ENCODE peak calls at places on chromosomes 7 and 10, in six cellular contexts. C, P, S, G, K and F are unnamed samples.

GRCh38 chr10:123991622-123992570 is 100.3 kb upstream of the CPXM2 start:
- DNase-seq in C (no peak), P (no peak), K (no peak), S (no peak), G (no peak), F (no peak)

GRCh38 chr10:102814456-102814871 is 22.7 kb downstream of the CYP17A1 start:
- DNase-seq in C (no peak), P (no peak), G (no peak), S (peak), K (no peak), F (no peak)

GRCh38 chr7:101824440-101824839 is 7.0 kb downstream of the CUX1 start:
- DNase-seq in K (no peak), S (no peak), C (no peak), P (no peak), G (no peak), F (no peak)

GRCh38 chr7:135416431-135416830 is 93.5 kb downstream of the CNOT4 start:
- DNase-seq in S (no peak), C (no peak), K (no peak), G (no peak), P (no peak), F (no peak)

GRCh38 chr10:123517376-123517775 is 148.8 kb upstream of the GPR26 start:
- DNase-seq in P (no peak), C (no peak), S (no peak), G (no peak), K (no peak), F (no peak)

GRCh38 chr7:155644971-155645509 is 579 bp downstream of the RBM33 start:
- DNase-seq in C (no peak), P (no peak), K (peak), G (no peak), S (no peak), F (peak)

GRCh38 chr10:26269754-26270153 is 53.2 kb downstream of the GAD2 start:
- DNase-seq in K (no peak), S (no peak), P (no peak), C (no peak), G (no peak), F (peak)

GRCh38 chr10:78337646-78338391 is 304.2 kb downstream of the RPS24 start:
- DNase-seq in K (no peak), P (no peak), C (no peak), G (no peak), S (peak), F (no peak)

GRCh38 chr10:100724531-100725027 is 20.8 kb upstream of the PAX2 start:
- DNase-seq in G (no peak), P (no peak), C (no peak), S (no peak), K (no peak), F (no peak)

GRCh38 chr7:155181768-155182167 is 111.6 kb downstream of the HTR5A start:
- DNase-seq in G (no peak), S (no peak), C (no peak), P (no peak), K (no peak), F (no peak)

GRCh38 chr7:22109761-22110160 is 164.1 kb upstream of the CDCA7L start:
- DNase-seq in P (no peak), C (peak), K (peak), S (peak), G (no peak), F (no peak)

GRCh38 chr7:110595694-110596093 is 495.2 kb upstream of the LRRN3 start:
- DNase-seq in S (no peak), G (no peak), C (no peak), P (no peak), K (no peak), F (no peak)

GRCh38 chr7:76191783-76192240 is 9.9 kb upstream of the SRRM3 start:
- DNase-seq in C (peak), G (no peak), K (peak), P (no peak), S (peak), F (peak)

GRCh38 chr7:80481196-80481884 is 30.5 kb downstream of the GNAT3 start:
- DNase-seq in C (no peak), G (no peak), S (no peak), P (no peak), K (no peak), F (no peak)

GRCh38 chr10:20265146-20265545 is 448.9 kb downstream of the PLXDC2 start:
- DNase-seq in G (no peak), S (no peak), C (no peak), P (no peak), K (no peak), F (no peak)

GRCh38 chr10:75209325-75210192 is 1.0 kb upstream of the VDAC2 start:
- DNase-seq in S (peak), P (peak), C (peak), G (no peak), K (peak), F (peak)

GRCh38 chr7:157594306-157594705 is 257.5 kb downstream of the DNAJB6 start:
- DNase-seq in G (no peak), K (no peak), C (no peak), S (no peak), P (no peak), F (no peak)

GRCh38 chr10:124944982-124945381 is 3.1 kb downstream of the ZRANB1 start:
- DNase-seq in G (no peak), P (no peak), C (no peak), K (no peak), S (no peak), F (no peak)

GRCh38 chr7:12244694-12245093 is 33.6 kb downstream of the TMEM106B start:
- DNase-seq in G (no peak), K (no peak), P (no peak), C (no peak), S (no peak), F (no peak)

GRCh38 chr10:65550761-65551160 is 1375.1 kb upstream of the LRRTM3 start:
- DNase-seq in S (no peak), C (no peak), G (no peak), K (no peak), P (no peak), F (no peak)

GRCh38 chr10:79449181-79450146 is 4.0 kb upstream of the ZCCHC24 start:
- DNase-seq in K (no peak), C (no peak), G (no peak), P (no peak), S (no peak), F (no peak)

GRCh38 chr10:65742851-65743250 is 1183.0 kb upstream of the LRRTM3 start:
- DNase-seq in K (no peak), S (no peak), C (no peak), G (no peak), P (no peak), F (no peak)

GRCh38 chr7:157437519-157438061 is 100.8 kb downstream of the DNAJB6 start:
- DNase-seq in S (peak), C (no peak), P (no peak), G (no peak), K (no peak), F (no peak)

GRCh38 chr10:42454313-42454712 is 184.1 kb downstream of the ZNF33B start:
- DNase-seq in G (no peak), S (no peak), C (no peak), K (no peak), P (no peak), F (no peak)
- H3K4me3 ChIP-seq in G (no peak), S (no peak), C (no peak), K (no peak), P (no peak), F (no peak)

DNA sequence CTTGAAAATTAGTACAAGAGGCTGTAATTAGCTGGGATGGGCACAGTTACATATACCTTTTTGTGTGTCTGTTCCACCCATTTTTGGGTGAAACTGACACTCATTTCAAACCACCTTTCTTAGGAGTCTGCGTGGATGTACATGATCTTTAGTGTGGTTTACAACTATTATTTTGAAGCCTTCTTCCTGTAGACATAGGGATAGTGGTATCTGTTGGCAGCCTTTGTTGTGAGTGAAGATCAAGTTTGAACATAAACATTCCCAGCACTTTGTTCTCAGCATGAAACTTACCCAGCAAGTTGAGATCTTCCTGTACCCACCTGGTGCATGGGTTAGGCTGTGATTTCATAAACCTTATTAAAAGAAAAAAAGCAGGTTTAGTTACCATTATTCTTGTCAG is 2.0 kb downstream of the BAG3 start:
- DNase-seq in G (no peak), P (no peak), S (no peak), K (peak), C (no peak), F (peak)
- H3K4me3 ChIP-seq in G (peak), P (peak), S (peak), K (no peak), C (peak), F (peak)

GRCh38 chr7:105009667-105010537 is 4.1 kb upstream of the KMT2E start:
- DNase-seq in C (no peak), K (no peak), S (no peak), G (no peak), P (no peak), F (no peak)
- H3K4me3 ChIP-seq in C (peak), K (peak), S (peak), G (peak), P (peak), F (peak)

DNA sequence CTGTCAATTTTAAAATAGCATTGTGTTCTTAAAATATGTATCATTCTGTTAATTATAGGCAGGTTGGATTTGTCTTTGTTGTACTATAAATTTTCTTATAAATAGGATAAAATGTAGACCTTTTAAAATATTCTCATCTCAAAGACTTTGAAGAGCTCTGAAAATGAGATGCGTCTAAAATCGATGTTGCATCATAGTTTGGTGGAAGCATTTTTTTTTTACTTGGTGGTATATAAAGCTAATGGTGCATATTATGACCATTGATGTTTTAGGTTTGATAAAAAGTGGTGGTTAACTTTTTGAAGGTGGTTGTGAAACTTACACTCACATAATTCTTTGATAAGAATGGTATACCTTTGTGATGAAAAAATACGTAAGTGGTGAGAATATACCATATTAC is 69.1 kb downstream of the ZNRF2 start:
- DNase-seq in S (no peak), P (no peak), G (no peak), C (no peak), K (no peak), F (no peak)
- H3K4me3 ChIP-seq in S (no peak), P (no peak), G (no peak), C (no peak), K (no peak), F (no peak)

GRCh38 chr7:93895859-93896258 is 5.3 kb upstream of the TFPI2 start:
- DNase-seq in P (no peak), G (no peak), S (no peak), C (no peak), K (no peak), F (no peak)
- H3K4me3 ChIP-seq in P (no peak), G (no peak), S (no peak), C (no peak), K (no peak), F (no peak)

DNA sequence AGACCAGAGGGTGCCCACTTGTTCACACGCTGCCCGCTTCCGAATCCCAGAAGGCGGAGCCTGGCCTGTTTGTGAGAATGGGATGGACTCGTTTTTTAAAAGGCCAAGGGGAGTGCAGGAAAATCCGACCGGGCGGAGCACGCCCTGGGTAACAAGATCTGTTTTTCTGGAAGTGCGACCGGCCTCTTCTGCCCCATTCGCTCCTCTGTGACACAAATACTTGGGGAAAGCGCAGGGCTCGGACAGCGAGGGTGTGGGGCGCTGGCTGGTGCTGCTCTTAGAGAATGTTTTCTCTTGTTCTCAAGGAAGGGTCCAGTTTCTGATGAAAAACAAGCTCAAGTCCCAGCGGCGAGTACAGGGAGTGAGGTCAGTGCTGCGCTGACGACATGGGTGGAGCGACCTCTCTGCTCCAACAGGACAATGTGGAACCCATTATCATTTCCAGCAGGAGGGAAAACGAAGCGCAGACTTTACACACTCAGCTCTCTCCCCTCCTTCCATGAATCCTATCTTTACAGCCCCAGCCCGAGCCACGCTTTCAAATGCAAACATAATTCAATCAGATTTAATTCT is 1.3 kb downstream of the RADIL start:
- DNase-seq in C (peak), K (no peak), S (no peak), P (no peak), G (no peak), F (no peak)
- H3K4me3 ChIP-seq in C (peak), K (no peak), S (no peak), P (no peak), G (peak), F (peak)